ENCODE peak calls at places on chromosomes 2 and 18, in six cellular contexts. S, Q, W, E, X and N are unnamed samples. For H3K4me1, the result is how much of the 10 kb centered on the place peaks cover.

GRCh38 chr2:138321458-138321857 is 180.1 kb upstream of the SPOPL start:
- DNase-seq in W (no peak), Q (no peak), S (no peak), E (no peak), X (no peak), N (no peak)

GRCh38 chr2:189901664-189902063 is 117.4 kb downstream of the PMS1 start:
- DNase-seq in X (no peak), Q (no peak), S (no peak), E (no peak), W (no peak), N (no peak)

GRCh38 chr18:79852561-79853302 is 55.0 kb downstream of the KCNG2 start:
- DNase-seq in X (no peak), E (no peak), W (peak), Q (no peak), S (no peak), N (no peak)

GRCh38 chr2:197889041-197889440 is 84.6 kb downstream of the PLCL1 start:
- DNase-seq in Q (peak), S (no peak), W (no peak), X (no peak), E (peak), N (peak)

GRCh38 chr2:26011990-26012856 is 21.7 kb upstream of the RAB10 start:
- DNase-seq in Q (peak), X (no peak), W (no peak), E (peak), S (peak), N (peak)

GRCh38 chr2:88807237-88807962 is 115.9 kb downstream of the RPIA start:
- DNase-seq in Q (no peak), E (no peak), W (no peak), X (no peak), S (no peak), N (no peak)

GRCh38 chr2:23926289-23926749 is 604 bp downstream of the ATAD2B start:
- DNase-seq in Q (peak), W (no peak), X (no peak), E (no peak), S (peak), N (no peak)

GRCh38 chr2:237092920-237093781 is 7.5 kb downstream of the COPS8 start:
- DNase-seq in Q (peak), W (no peak), E (peak), X (no peak), S (no peak), N (peak)

GRCh38 chr18:48126240-48126639 is 195.8 kb upstream of the SMAD2 start:
- DNase-seq in Q (no peak), E (no peak), W (no peak), S (no peak), X (no peak), N (no peak)

GRCh38 chr18:51157215-51157614 is 40.3 kb downstream of the MEX3C start:
- DNase-seq in S (no peak), W (no peak), E (no peak), Q (no peak), X (no peak), N (no peak)

GRCh38 chr2:75465317-75465998 is 95.3 kb downstream of the EVA1A start:
- DNase-seq in Q (peak), S (peak), E (peak), W (no peak), X (no peak), N (peak)

GRCh38 chr2:233799716-233800115 is 21.6 kb downstream of the MROH2A start:
- DNase-seq in X (no peak), S (no peak), W (peak), Q (no peak), E (no peak), N (no peak)

GRCh38 chr2:74843371-74844298 is 9.7 kb downstream of the HK2 start:
- DNase-seq in E (peak), S (no peak), X (no peak), Q (peak), W (no peak), N (peak)

GRCh38 chr18:13186687-13187086 is 31.9 kb upstream of the LDLRAD4 start:
- DNase-seq in S (no peak), Q (no peak), X (no peak), E (no peak), W (no peak), N (no peak)

GRCh38 chr2:60174146-60174545 is 379.3 kb downstream of the BCL11A start:
- DNase-seq in E (no peak), Q (no peak), S (no peak), X (no peak), W (no peak), N (no peak)

GRCh38 chr2:240434728-240435456 is 571 bp upstream of the GPC1 start:
- DNase-seq in S (peak), Q (peak), X (peak), W (peak), E (peak), N (no peak)

GRCh38 chr2:232085826-232086425 is 124.4 kb downstream of the DIS3L2 start:
- DNase-seq in S (no peak), Q (no peak), W (no peak), X (no peak), E (no peak), N (no peak)

GRCh38 chr2:96353032-96353561 is 17.5 kb downstream of the NCAPH start:
- DNase-seq in S (no peak), E (no peak), Q (peak), X (no peak), W (peak), N (no peak)

GRCh38 chr18:5943514-5943913 is 48.2 kb upstream of the TMEM200C start:
- DNase-seq in Q (no peak), W (no peak), S (no peak), X (no peak), E (peak), N (no peak)

GRCh38 chr2:164479460-164479859 is 141.8 kb downstream of the GRB14 start:
- DNase-seq in W (no peak), E (peak), Q (peak), S (peak), X (no peak), N (peak)

GRCh38 chr18:62183578-62184195 is 3.2 kb downstream of the PIGN start:
- DNase-seq in X (peak), W (no peak), S (peak), E (peak), Q (peak), N (peak)

GRCh38 chr2:196617430-196617829 is 22.1 kb upstream of the CCDC150 start:
- DNase-seq in W (no peak), S (no peak), X (no peak), E (no peak), Q (no peak), N (no peak)

GRCh38 chr2:55490554-55490953 is 29.0 kb upstream of the CFAP36 start:
- DNase-seq in S (no peak), Q (peak), X (no peak), W (no peak), E (peak), N (peak)

GRCh38 chr2:181656450-181657261 is at the start of gene CERKL:
- DNase-seq in S (peak), E (peak), W (no peak), Q (peak), X (peak), N (no peak)

GRCh38 chr2:158478237-158478636 is 21.5 kb downstream of the PKP4 start:
- DNase-seq in X (no peak), S (no peak), Q (no peak), E (no peak), W (no peak), N (no peak)

GRCh38 chr2:15668611-15669305 is 77.1 kb downstream of the DDX1 start:
- DNase-seq in Q (no peak), S (no peak), W (peak), X (no peak), E (peak), N (peak)

GRCh38 chr2:128302011-128302743 is 16.5 kb downstream of the HS6ST1 start:
- DNase-seq in W (no peak), S (peak), E (no peak), Q (no peak), X (no peak), N (no peak)

GRCh38 chr2:121736140-121736461 is 574 bp downstream of the NIFK start:
- DNase-seq in W (no peak), E (no peak), Q (no peak), X (no peak), S (no peak), N (no peak)

GRCh38 chr2:132815522-132815921 is 145.5 kb upstream of the LYPD1 start:
- DNase-seq in Q (peak), E (peak), W (no peak), X (no peak), S (no peak), N (no peak)

GRCh38 chr2:34545486-34546136 is 946.5 kb upstream of the FAM98A start:
- DNase-seq in Q (no peak), W (no peak), X (no peak), S (no peak), E (no peak), N (no peak)

GRCh38 chr2:222272446-222273035 is 26.3 kb downstream of the PAX3 start:
- DNase-seq in W (no peak), E (no peak), X (no peak), S (no peak), Q (peak), N (no peak)

GRCh38 chr2:172339431-172340010 is 87.9 kb upstream of the ITGA6 start:
- DNase-seq in S (no peak), Q (peak), W (no peak), E (peak), X (peak), N (peak)

DNA sequence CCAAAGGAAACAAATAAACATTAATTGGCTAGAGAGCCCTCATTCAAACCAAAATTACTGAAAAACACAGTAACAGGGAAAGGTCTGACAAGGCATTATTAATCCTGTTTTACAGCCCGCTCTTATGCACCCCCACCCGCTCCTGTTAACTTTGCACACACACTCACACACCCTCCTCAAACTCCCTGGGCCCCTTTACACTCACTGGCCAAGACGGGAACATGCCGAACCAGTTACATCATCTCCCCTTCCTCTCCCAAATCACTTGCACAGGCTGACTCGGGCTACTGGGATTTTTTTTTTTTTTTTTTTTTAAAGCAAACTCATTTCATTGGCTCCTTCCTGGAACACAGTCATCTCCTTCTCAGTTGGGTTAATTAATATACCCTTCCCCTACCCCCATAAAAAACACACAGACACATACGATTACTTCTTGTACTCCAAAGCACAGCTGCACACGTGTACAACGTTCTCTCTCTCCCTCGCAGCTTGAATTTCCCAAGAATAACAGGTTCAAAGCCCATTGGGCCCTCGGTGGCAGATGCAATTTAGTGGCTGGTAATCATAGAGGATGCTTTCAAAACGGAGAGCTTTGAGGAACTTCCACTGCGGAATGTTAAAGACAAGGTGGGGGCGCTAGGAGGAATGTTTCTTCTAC is 31.8 kb downstream of the KLF7 start:
- DNase-seq in E (peak), W (peak), Q (peak), S (peak), X (no peak), N (peak)
- H3K4me1 ChIP-seq in E (under half), W (under half), Q (half or more), S (under half), X (half or more), N (half or more)

DNA sequence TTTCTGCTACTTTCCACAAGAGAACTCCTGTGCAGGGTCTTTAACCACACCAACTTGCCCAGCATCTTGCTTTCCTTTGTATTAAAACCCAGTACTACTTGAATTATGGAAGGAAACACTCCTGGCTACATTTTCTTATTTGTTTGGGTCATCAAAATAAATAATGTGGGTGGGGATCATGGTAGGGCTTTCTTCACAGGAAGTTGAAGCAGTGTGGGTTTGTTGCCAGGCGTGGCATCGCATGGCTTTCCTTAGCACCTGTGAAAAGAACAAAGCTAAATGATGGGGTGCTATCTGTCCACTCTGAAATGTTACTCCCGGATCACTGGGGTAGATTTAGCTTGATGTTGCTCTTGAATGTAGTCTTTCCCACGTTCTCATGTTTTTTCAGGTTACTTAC is 18.7 kb downstream of the ARHGAP25 start:
- DNase-seq in Q (no peak), S (no peak), E (no peak), W (no peak), X (no peak), N (no peak)
- H3K4me1 ChIP-seq in Q (under half), S (under half), E (under half), W (under half), X (half or more), N (under half)

DNA sequence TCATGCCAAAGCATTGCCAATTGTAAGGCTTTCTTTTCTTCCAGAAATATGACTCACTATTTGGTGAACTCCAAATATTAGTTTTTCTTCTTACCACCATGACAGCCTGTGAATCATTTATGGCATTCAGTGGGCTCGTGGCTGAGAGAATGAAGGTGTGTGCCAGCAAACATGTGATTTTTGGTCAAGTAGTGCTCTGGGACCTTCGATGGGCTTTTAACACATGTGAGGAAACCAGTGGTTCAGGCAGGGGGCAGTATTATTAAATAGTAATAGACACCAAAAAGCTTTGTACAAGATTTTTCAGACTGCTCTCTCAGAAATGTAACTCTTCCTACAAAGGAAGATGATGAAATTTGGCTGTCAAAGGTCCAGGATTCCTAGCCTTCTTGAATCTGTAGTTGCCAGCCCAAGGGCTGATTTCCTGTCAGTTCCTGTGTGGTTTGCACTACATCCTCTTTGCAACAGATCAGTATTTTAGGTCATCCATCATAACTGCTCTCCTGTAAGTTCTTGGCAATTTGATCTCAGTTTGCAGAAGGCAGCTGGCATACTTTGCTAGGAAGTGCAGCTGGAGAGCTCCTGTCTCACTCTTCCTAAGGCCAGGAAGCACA is 64.3 kb downstream of the BABAM2 start:
- DNase-seq in Q (peak), S (peak), X (peak), W (peak), E (peak), N (peak)
- H3K4me1 ChIP-seq in Q (half or more), S (half or more), X (under half), W (under half), E (under half), N (under half)

GRCh38 chr2:119426801-119427395 is 4.8 kb upstream of the TMEM37 start:
- DNase-seq in W (peak), S (peak), Q (no peak), E (peak), X (no peak), N (no peak)
- H3K4me1 ChIP-seq in W (under half), S (under half), Q (half or more), E (under half), X (under half), N (under half)

DNA sequence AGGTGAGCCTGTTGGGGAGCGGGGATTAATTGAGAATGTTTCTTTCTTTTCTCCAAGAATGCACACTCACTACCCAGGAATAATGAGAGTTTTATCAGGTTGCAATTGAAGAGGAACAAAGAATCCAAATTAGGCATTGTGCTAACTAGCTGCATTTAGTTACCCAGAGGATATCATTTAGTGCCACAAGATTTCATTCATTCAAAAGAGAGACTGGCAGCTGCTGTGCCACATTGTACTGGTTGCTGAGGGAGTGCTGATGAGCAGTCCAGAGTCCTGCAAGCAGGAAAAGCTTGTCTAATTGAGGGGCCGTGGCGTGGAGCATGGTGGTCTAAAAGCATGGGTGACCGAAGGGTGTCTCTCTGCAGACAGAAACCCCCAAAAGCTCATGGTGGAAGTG is 97.6 kb downstream of the CTAGE1 start:
- DNase-seq in S (no peak), Q (no peak), X (no peak), W (no peak), E (no peak), N (no peak)
- H3K4me1 ChIP-seq in S (under half), Q (under half), X (under half), W (under half), E (under half), N (under half)

GRCh38 chr2:230721712-230722111 is 9.1 kb downstream of the CAB39 start:
- DNase-seq in W (no peak), Q (no peak), S (no peak), E (no peak), X (no peak), N (no peak)
- H3K4me1 ChIP-seq in W (under half), Q (under half), S (under half), E (under half), X (half or more), N (under half)

GRCh38 chr2:36462311-36462710 is 106.7 kb downstream of the CRIM1 start:
- DNase-seq in E (no peak), X (no peak), W (no peak), Q (no peak), S (no peak), N (no peak)

GRCh38 chr2:36464006-36464721 is 108.6 kb downstream of the CRIM1 start:
- DNase-seq in W (no peak), E (no peak), Q (no peak), S (no peak), X (no peak), N (no peak)

GRCh38 chr2:36461039-36461681 is 105.6 kb downstream of the CRIM1 start:
- DNase-seq in E (peak), W (no peak), S (no peak), Q (peak), X (no peak), N (peak)

GRCh38 chr2:36466135-36466534 is 110.6 kb downstream of the CRIM1 start:
- DNase-seq in X (no peak), Q (no peak), W (no peak), E (no peak), S (no peak), N (no peak)

DNA sequence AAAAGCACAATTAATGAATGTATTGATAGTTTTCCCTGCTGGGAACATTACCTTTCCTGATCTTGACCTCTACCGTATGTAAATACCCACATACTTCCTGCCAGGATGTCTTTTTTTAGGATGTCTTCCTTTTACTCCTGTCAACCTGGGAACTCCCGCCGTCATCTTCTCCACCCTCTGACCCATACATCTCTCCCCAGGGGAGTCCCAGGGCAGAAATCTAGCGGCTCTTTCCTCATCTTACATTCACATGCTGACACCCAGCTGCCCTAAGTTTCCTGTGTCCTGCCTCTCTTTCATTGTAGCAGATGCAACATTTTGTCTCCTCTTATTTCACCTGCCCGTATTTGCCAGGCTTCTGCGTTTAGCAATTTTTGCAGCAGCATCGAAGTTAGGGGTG is 107.8 kb downstream of the CRIM1 start:
- DNase-seq in W (no peak), S (no peak), Q (no peak), E (no peak), X (no peak), N (no peak)
- H3K4me1 ChIP-seq in W (under half), S (under half), Q (under half), E (under half), X (under half), N (half or more)